ENCODE peak calls at places on chromosomes 6 and 20, in four cellular contexts. V, L, E and G are unnamed samples.

GRCh38 chr20:24837721-24838456 is 111.2 kb upstream of the CST7 start:
- DNase-seq in V (no peak), L (no peak), E (no peak), G (no peak)

GRCh38 chr20:45372646-45373352 is 5.3 kb downstream of the TP53TG5 start:
- DNase-seq in V (peak; percentile 75), L (no peak), E (no peak), G (no peak)

GRCh38 chr6:2940010-2940850 is 31.1 kb downstream of the SERPINB6 start:
- DNase-seq in V (no peak), L (no peak), E (no peak), G (peak; percentile 21)

GRCh38 chr6:20408851-20409250 is 7.2 kb downstream of the E2F3 start:
- DNase-seq in V (no peak), L (no peak), E (no peak), G (no peak)

GRCh38 chr6:11575408-11576033 is 38.0 kb downstream of the TMEM170B start:
- DNase-seq in V (no peak), L (no peak), E (peak; percentile 76), G (peak; percentile 63)

GRCh38 chr6:139080255-139080920 is 51.8 kb downstream of the ABRACL start:
- DNase-seq in V (no peak), L (no peak), E (no peak), G (no peak)

GRCh38 chr6:29737707-29738630 is 14.7 kb downstream of the HLA-F start:
- DNase-seq in V (no peak), L (peak; percentile 34), E (peak; percentile 75), G (peak; percentile 84)

GRCh38 chr20:5843054-5843731 is 93.0 kb downstream of the SHLD1 start:
- DNase-seq in V (no peak), L (no peak), E (no peak), G (no peak)

GRCh38 chr20:24359306-24359705 is 110.1 kb upstream of the SYNDIG1 start:
- DNase-seq in V (no peak), L (no peak), E (no peak), G (no peak)

GRCh38 chr6:38174315-38174714 is 354.8 kb downstream of the ZFAND3 start:
- DNase-seq in V (no peak), L (no peak), E (no peak), G (no peak)

GRCh38 chr6:159655409-159655988 is 37.5 kb downstream of the SOD2 start:
- DNase-seq in V (no peak), L (no peak), E (no peak), G (no peak)

GRCh38 chr6:38739532-38739931 is 24.4 kb downstream of the DNAH8 start:
- DNase-seq in V (no peak), L (no peak), E (no peak), G (no peak)

DNA sequence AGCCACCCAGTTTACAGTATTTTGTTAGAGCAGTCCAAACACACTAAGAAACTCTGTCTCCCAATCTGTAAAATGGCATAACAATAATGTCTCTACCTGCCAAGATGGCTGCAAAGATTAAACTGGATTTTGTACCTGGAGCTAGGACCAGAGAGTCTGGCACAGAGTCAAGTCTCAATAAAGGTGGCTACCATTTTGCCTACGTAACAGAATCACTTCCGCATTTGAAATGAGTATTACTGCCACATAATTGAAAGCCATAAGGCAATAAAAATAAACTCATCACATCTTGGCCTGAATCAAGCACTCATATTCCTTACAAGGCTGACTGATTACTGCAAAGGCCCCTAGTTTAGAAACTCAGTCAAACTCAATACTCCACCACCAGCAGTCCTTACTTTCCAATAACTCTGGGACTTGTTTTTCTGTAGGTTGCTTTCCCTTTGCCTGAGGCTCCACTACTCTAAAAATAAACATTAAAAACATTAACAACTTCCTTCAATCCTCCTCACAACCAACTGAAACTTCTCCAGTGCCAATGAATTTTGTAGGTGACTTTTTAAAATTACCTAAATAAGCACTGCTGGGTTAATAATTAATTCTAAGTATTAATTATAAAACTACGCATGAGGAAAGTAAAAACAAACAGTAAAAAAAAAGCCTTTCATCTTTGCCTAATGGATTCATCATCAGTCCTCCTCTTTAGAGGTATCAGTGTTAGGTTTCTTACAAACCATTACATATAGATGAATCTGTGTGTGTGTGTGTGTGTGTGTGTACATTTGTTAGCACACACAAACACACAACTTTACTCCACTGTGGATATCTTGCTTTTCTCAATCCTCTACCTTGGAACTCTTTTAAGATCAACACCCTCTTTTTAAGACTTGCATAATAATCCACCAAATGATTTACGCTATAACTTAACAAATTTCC is 3.8 kb downstream of the KIF16B start:
- DNase-seq in V (no peak), L (no peak), E (no peak), G (peak; percentile 68)
- H3K4me1 ChIP-seq in V (peaks cover 15% of the 10 kb centered on the region), L (peaks cover 38% of the 10 kb centered on the region), E (peaks cover 7% of the 10 kb centered on the region), G (no peaks in the 10 kb centered on the region)

GRCh38 chr6:108612852-108613251 is 52.1 kb downstream of the FOXO3 start:
- DNase-seq in V (no peak), L (no peak), E (no peak), G (no peak)

GRCh38 chr6:108610270-108610839 is 49.6 kb downstream of the FOXO3 start:
- DNase-seq in V (no peak), L (no peak), E (no peak), G (no peak)

GRCh38 chr6:108606130-108606797 is 45.5 kb downstream of the FOXO3 start:
- DNase-seq in V (no peak), L (no peak), E (no peak), G (no peak)

GRCh38 chr6:108608453-108609275 is 47.9 kb downstream of the FOXO3 start:
- DNase-seq in V (no peak), L (no peak), E (no peak), G (no peak)

DNA sequence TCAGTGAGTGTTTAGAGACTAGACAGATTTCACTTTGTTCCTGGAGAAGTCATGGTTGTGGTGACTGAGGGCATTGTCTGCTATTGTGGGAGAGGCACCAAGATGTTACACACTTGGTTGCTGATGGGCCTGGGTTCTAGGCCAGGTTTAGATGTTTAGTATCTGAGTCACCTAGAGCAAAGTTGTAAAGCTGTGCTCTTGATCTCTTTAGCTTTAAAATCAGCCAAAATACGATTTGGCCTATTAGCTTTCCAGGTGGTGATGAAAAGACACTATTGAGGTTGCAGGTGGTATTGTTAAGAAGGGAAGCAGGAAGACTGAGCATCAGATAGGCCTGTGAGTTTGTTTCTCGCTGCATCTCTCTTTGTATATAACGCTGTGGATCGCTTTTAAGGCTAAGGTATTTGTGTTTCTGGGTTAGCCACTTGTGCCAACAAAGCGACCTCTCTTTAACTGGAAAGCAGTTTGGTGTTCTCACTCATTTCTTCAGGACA is 48.6 kb downstream of the FOXO3 start:
- DNase-seq in V (no peak), L (no peak), E (no peak), G (no peak)
- H3K4me1 ChIP-seq in V (peaks cover 37% of the 10 kb centered on the region), L (peaks cover 91% of the 10 kb centered on the region), E (peaks cover 23% of the 10 kb centered on the region), G (peaks cover 5% of the 10 kb centered on the region)

DNA sequence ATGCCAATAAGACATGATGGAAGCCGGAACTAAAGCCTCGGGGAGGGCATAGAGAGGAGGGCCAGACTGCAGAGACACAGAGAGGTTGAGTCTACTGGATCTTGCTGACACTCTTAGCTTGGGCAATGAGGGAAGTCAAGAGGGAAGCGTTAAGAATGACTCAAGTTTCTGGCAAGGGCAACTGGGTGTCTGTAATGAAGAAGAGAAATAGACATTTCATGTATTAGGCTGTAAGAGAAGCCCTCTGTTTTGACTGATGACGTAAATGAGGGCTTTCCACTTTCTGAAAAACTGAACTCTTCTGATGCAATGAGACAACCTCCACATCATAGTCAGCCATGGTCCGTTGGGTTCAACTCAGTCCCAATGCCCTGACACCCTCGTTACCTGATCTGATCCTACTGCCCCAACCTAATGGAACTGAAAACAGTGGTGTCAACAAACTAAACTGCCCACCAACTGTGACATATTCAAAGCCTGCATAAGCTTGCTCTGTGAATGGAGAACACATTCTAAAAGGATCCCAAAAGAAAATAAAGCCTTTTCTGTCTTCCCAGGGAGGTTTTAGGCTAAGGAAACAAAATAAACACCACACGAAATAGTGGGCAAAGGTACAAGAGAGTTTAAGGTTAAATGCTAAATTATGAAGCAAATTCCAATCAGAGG is 45.8 kb upstream of the PNRC1 start:
- DNase-seq in V (no peak), L (peak; percentile 23), E (no peak), G (peak; percentile 32)
- H3K4me1 ChIP-seq in V (peaks cover 27% of the 10 kb centered on the region), L (peaks cover 48% of the 10 kb centered on the region), E (peaks cover 22% of the 10 kb centered on the region), G (peaks cover 8% of the 10 kb centered on the region)

GRCh38 chr20:49801882-49802281 is 10.7 kb upstream of the SLC9A8 start:
- DNase-seq in V (no peak), L (no peak), E (no peak), G (no peak)

GRCh38 chr20:49797292-49797628 is 15.4 kb upstream of the SLC9A8 start:
- DNase-seq in V (peak; percentile 29), L (no peak), E (no peak), G (no peak)

GRCh38 chr20:49795125-49795424 is 17.6 kb upstream of the SLC9A8 start:
- DNase-seq in V (no peak), L (no peak), E (no peak), G (no peak)

GRCh38 chr20:49799698-49800097 is 12.9 kb upstream of the SLC9A8 start:
- DNase-seq in V (no peak), L (no peak), E (no peak), G (no peak)

GRCh38 chr20:49798718-49799117 is 13.9 kb upstream of the SLC9A8 start:
- DNase-seq in V (no peak), L (no peak), E (no peak), G (no peak)
- H3K4me1 ChIP-seq in V (peaks cover 12% of the 10 kb centered on the region), L (no peaks in the 10 kb centered on the region), E (no peaks in the 10 kb centered on the region), G (peaks cover 6% of the 10 kb centered on the region)